ENCODE peak calls at places on chromosomes 7 and 10, in ten cellular contexts. E, W, I, M, P, F, R, Q, O and Y are unnamed samples.

GRCh38 chr7:93894966-93895650 is 4.6 kb upstream of the TFPI2 start:
- ATAC-seq in E (peak; percentile 40), W (no peak), I (no peak), M (no peak), P (no peak), F (no peak), R (no peak), Q (no peak), O (peak; percentile 25), Y (no peak)

GRCh38 chr7:134779741-134780065 is 269 bp downstream of the CALD1 start:
- ATAC-seq in E (peak; percentile 10), W (peak; percentile 51), I (no peak), M (no peak), P (peak; percentile 25), F (no peak), R (no peak), Q (peak; percentile 2), O (peak; percentile 30), Y (no peak)

GRCh38 chr10:123451607-123452245 is 214.4 kb upstream of the GPR26 start:
- ATAC-seq in E (no peak), W (peak; percentile 76), I (no peak), M (no peak), P (no peak), F (no peak), R (peak; percentile 33), Q (no peak), O (no peak), Y (no peak)

GRCh38 chr7:3272691-3273141 is 28.3 kb upstream of the SDK1 start:
- ATAC-seq in E (no peak), W (peak; percentile 67), I (no peak), M (no peak), P (peak; percentile 63), F (no peak), R (no peak), Q (no peak), O (no peak), Y (no peak)

GRCh38 chr7:84107259-84107658 is 87.3 kb downstream of the SEMA3A start:
- ATAC-seq in E (no peak), W (no peak), I (no peak), M (no peak), P (no peak), F (no peak), R (no peak), Q (no peak), O (no peak), Y (no peak)

GRCh38 chr7:14902589-14902963 is at the start of gene DGKB:
- ATAC-seq in E (peak; percentile 52), W (no peak), I (no peak), M (no peak), P (no peak), F (no peak), R (no peak), Q (peak; percentile 61), O (peak; percentile 83), Y (no peak)

GRCh38 chr7:18638594-18639452 is 143.3 kb downstream of the HDAC9 start:
- ATAC-seq in E (peak; percentile 62), W (no peak), I (no peak), M (no peak), P (peak; percentile 70), F (no peak), R (no peak), Q (peak; percentile 88), O (peak; percentile 58), Y (peak; percentile 75)

GRCh38 chr7:37719077-37719476 is 35.5 kb downstream of the GPR141 start:
- ATAC-seq in E (no peak), W (no peak), I (peak; percentile 95), M (no peak), P (no peak), F (no peak), R (no peak), Q (no peak), O (no peak), Y (peak; percentile 55)

GRCh38 chr7:6443372-6443941 is 4.3 kb downstream of the DAGLB start:
- ATAC-seq in E (no peak), W (peak; percentile 81), I (no peak), M (no peak), P (no peak), F (no peak), R (no peak), Q (no peak), O (no peak), Y (no peak)

GRCh38 chr7:41956712-41957111 is 253.8 kb upstream of the INHBA start:
- ATAC-seq in E (no peak), W (no peak), I (no peak), M (no peak), P (peak; percentile 71), F (no peak), R (no peak), Q (no peak), O (peak; percentile 35), Y (no peak)

GRCh38 chr10:132192076-132192975 is 5.6 kb downstream of the DPYSL4 start:
- ATAC-seq in E (no peak), W (no peak), I (no peak), M (no peak), P (no peak), F (no peak), R (no peak), Q (no peak), O (no peak), Y (no peak)

GRCh38 chr7:158027646-158028045 is 560.0 kb downstream of the PTPRN2 start:
- ATAC-seq in E (no peak), W (no peak), I (no peak), M (no peak), P (no peak), F (no peak), R (no peak), Q (no peak), O (no peak), Y (no peak)

GRCh38 chr10:119541459-119542356 is 811 bp downstream of the RGS10 start:
- ATAC-seq in E (peak; percentile 11), W (no peak), I (peak; percentile 24), M (peak; percentile 11), P (peak; percentile 10), F (peak; percentile 13), R (peak; percentile 11), Q (peak; percentile 13), O (peak; percentile 7), Y (peak; percentile 24)

GRCh38 chr7:55080000-55080629 is 61.3 kb downstream of the EGFR start:
- ATAC-seq in E (no peak), W (no peak), I (no peak), M (no peak), P (no peak), F (no peak), R (no peak), Q (no peak), O (no peak), Y (no peak)

GRCh38 chr10:91691981-91692380 is 59.1 kb upstream of the PPP1R3C start:
- ATAC-seq in E (no peak), W (no peak), I (no peak), M (no peak), P (no peak), F (no peak), R (no peak), Q (no peak), O (no peak), Y (no peak)

GRCh38 chr10:14032406-14032998 is 298.2 kb downstream of the FRMD4A start:
- ATAC-seq in E (peak; percentile 16), W (peak; percentile 39), I (peak; percentile 74), M (peak; percentile 27), P (no peak), F (no peak), R (peak; percentile 51), Q (no peak), O (no peak), Y (no peak)